ENCODE peak calls at places on chromosomes 5 and 9, in six cellular contexts. One of them, this sample, is unnamed.

GRCh38 chr5:113167985-113168384 is 191.4 kb downstream of the DCP2 start:
- ATAC-seq in left lung: no peak
- ATAC-seq in left lobe of liver: no peak
- ATAC-seq in activated naive CD8-positive, alpha-beta T cell treated with anti-CD3 and anti-CD28 coated beads, Interleukin-2, amount 50 U/mL, for 24 hours: no peak
- ATAC-seq in esophagus mucosa: peak
- ATAC-seq in B cell: no peak
- ATAC-seq in this sample: no peak

GRCh38 chr9:69364510-69365150 is 39.6 kb downstream of the ENTREP1 start:
- ATAC-seq in left lobe of liver: no peak
- ATAC-seq in esophagus mucosa: no peak
- ATAC-seq in left lung: no peak
- ATAC-seq in B cell: no peak
- ATAC-seq in activated naive CD8-positive, alpha-beta T cell treated with anti-CD3 and anti-CD28 coated beads, Interleukin-2, amount 50 U/mL, for 24 hours: no peak
- ATAC-seq in this sample: no peak

GRCh38 chr5:77972545-77973252 is 196.6 kb upstream of the TBCA start:
- ATAC-seq in activated naive CD8-positive, alpha-beta T cell treated with anti-CD3 and anti-CD28 coated beads, Interleukin-2, amount 50 U/mL, for 24 hours: peak
- ATAC-seq in B cell: peak
- ATAC-seq in left lobe of liver: peak
- ATAC-seq in esophagus mucosa: peak
- ATAC-seq in left lung: peak
- ATAC-seq in this sample: peak

GRCh38 chr5:78336698-78337097 is 23.7 kb upstream of the SCAMP1 start:
- ATAC-seq in B cell: no peak
- ATAC-seq in esophagus mucosa: no peak
- ATAC-seq in activated naive CD8-positive, alpha-beta T cell treated with anti-CD3 and anti-CD28 coated beads, Interleukin-2, amount 50 U/mL, for 24 hours: no peak
- ATAC-seq in left lung: no peak
- ATAC-seq in left lobe of liver: no peak
- ATAC-seq in this sample: no peak

GRCh38 chr9:127450170-127450830 is 906 bp downstream of the RPL12 start:
- ATAC-seq in B cell: no peak
- ATAC-seq in left lobe of liver: peak
- ATAC-seq in activated naive CD8-positive, alpha-beta T cell treated with anti-CD3 and anti-CD28 coated beads, Interleukin-2, amount 50 U/mL, for 24 hours: no peak
- ATAC-seq in left lung: peak
- ATAC-seq in esophagus mucosa: peak
- ATAC-seq in this sample: peak

GRCh38 chr9:38372685-38373619 is 19.6 kb upstream of the ALDH1B1 start:
- ATAC-seq in left lobe of liver: no peak
- ATAC-seq in B cell: no peak
- ATAC-seq in esophagus mucosa: no peak
- ATAC-seq in left lung: no peak
- ATAC-seq in activated naive CD8-positive, alpha-beta T cell treated with anti-CD3 and anti-CD28 coated beads, Interleukin-2, amount 50 U/mL, for 24 hours: no peak
- ATAC-seq in this sample: no peak

GRCh38 chr9:125971895-125972729 is 224.9 kb downstream of the PBX3 start:
- ATAC-seq in esophagus mucosa: peak
- ATAC-seq in activated naive CD8-positive, alpha-beta T cell treated with anti-CD3 and anti-CD28 coated beads, Interleukin-2, amount 50 U/mL, for 24 hours: no peak
- ATAC-seq in left lobe of liver: no peak
- ATAC-seq in B cell: no peak
- ATAC-seq in left lung: no peak
- ATAC-seq in this sample: no peak

GRCh38 chr9:127923771-127924170 is 6.8 kb downstream of the PIP5KL1 start:
- ATAC-seq in activated naive CD8-positive, alpha-beta T cell treated with anti-CD3 and anti-CD28 coated beads, Interleukin-2, amount 50 U/mL, for 24 hours: no peak
- ATAC-seq in esophagus mucosa: no peak
- ATAC-seq in left lobe of liver: no peak
- ATAC-seq in left lung: no peak
- ATAC-seq in B cell: no peak
- ATAC-seq in this sample: no peak

GRCh38 chr5:43409809-43410271 is 2.4 kb downstream of the CCL28 start:
- ATAC-seq in B cell: no peak
- ATAC-seq in esophagus mucosa: no peak
- ATAC-seq in activated naive CD8-positive, alpha-beta T cell treated with anti-CD3 and anti-CD28 coated beads, Interleukin-2, amount 50 U/mL, for 24 hours: no peak
- ATAC-seq in left lobe of liver: peak
- ATAC-seq in left lung: peak
- ATAC-seq in this sample: no peak

GRCh38 chr5:9226026-9226536 is 319.8 kb downstream of the SEMA5A start:
- ATAC-seq in esophagus mucosa: no peak
- ATAC-seq in left lobe of liver: no peak
- ATAC-seq in B cell: no peak
- ATAC-seq in activated naive CD8-positive, alpha-beta T cell treated with anti-CD3 and anti-CD28 coated beads, Interleukin-2, amount 50 U/mL, for 24 hours: no peak
- ATAC-seq in left lung: no peak
- ATAC-seq in this sample: no peak

GRCh38 chr9:98208635-98209034 is 16.2 kb upstream of the CORO2A start:
- ATAC-seq in esophagus mucosa: no peak
- ATAC-seq in B cell: no peak
- ATAC-seq in left lobe of liver: peak
- ATAC-seq in activated naive CD8-positive, alpha-beta T cell treated with anti-CD3 and anti-CD28 coated beads, Interleukin-2, amount 50 U/mL, for 24 hours: no peak
- ATAC-seq in left lung: peak
- ATAC-seq in this sample: no peak

This sample was measured in activated CD4-positive, CD25-positive, alpha-beta regulatory T cell treated with anti-CD3 and anti-CD28 coated beads, Interleukin-2, amount 50 U/mL, for 24 hours.